ENCODE peak calls at places on chromosomes 12 and 14, in four cellular contexts. D, S, F and Z are unnamed samples.

GRCh38 chr14:99792551-99793212 is 531 bp upstream of the EML1 start:
- DNase-seq in F (no peak), S (no peak), D (no peak), Z (no peak)

GRCh38 chr12:110916295-110916875 is 4.0 kb downstream of the MYL2 start:
- DNase-seq in F (no peak), S (no peak), D (no peak), Z (no peak)

GRCh38 chr12:105948331-105948730 is 190.4 kb downstream of the NUAK1 start:
- DNase-seq in D (no peak), S (no peak), F (no peak), Z (no peak)

GRCh38 chr12:1093166-1093751 is 102.2 kb downstream of the ERC1 start:
- DNase-seq in D (no peak), F (peak; percentile 47), S (no peak), Z (peak; percentile 29)

GRCh38 chr12:48110691-48111315 is 4.9 kb upstream of the SENP1 start:
- DNase-seq in S (no peak), F (no peak), D (no peak), Z (no peak)

GRCh38 chr14:63180017-63180416 is 24.2 kb upstream of the RHOJ start:
- DNase-seq in D (no peak), F (no peak), S (no peak), Z (no peak)

GRCh38 chr12:6608592-6609311 is 1.6 kb upstream of the CHD4 start:
- DNase-seq in F (no peak), D (no peak), S (no peak), Z (no peak)

GRCh38 chr12:132559652-132560420 is 50.5 kb downstream of the LRCOL1 start:
- DNase-seq in D (no peak), S (peak; percentile 20), F (peak; percentile 81), Z (peak; percentile 93)

GRCh38 chr14:21103710-21104447 is 3.0 kb downstream of the TMEM253 start:
- DNase-seq in S (peak; percentile 84), F (peak; percentile 94), D (peak; percentile 82), Z (peak; percentile 96)

GRCh38 chr14:32584079-32584478 is 255.0 kb downstream of the AKAP6 start:
- DNase-seq in F (no peak), S (no peak), D (no peak), Z (no peak)

GRCh38 chr12:34405286-34406227 is 383.3 kb downstream of the ALG10 start:
- DNase-seq in S (no peak), D (no peak), F (peak; percentile 2), Z (no peak)

GRCh38 chr12:57845478-57846284 is 848 bp downstream of the CTDSP2 start:
- DNase-seq in D (peak; percentile 42), F (peak; percentile 74), S (peak; percentile 47), Z (peak; percentile 84)

GRCh38 chr12:124120718-124121117 is 147.7 kb downstream of the ZNF664 start:
- DNase-seq in S (no peak), F (no peak), D (no peak), Z (no peak)